ENCODE peak calls at places on chromosomes 7 and 10, in seven cellular contexts. One of them, this sample, is unnamed.

GRCh38 chr7:132881317-132881716 is 200.6 kb downstream of the CHCHD3 start:
- DNase-seq in effector CD4-positive, alpha-beta T cell: no peak
- DNase-seq in CD14-positive monocyte: no peak
- DNase-seq in effector memory CD8-positive, alpha-beta T cell: no peak
- DNase-seq in T follicular helper cell: no peak
- DNase-seq in NAMALWA: no peak
- DNase-seq in aorta: no peak
- DNase-seq in this sample: no peak

GRCh38 chr7:63899691-63900393 is 98.8 kb upstream of the ZNF722 start:
- DNase-seq in CD14-positive monocyte: peak; percentile 70
- DNase-seq in T follicular helper cell: peak; percentile 70
- DNase-seq in effector CD4-positive, alpha-beta T cell: peak; percentile 62
- DNase-seq in NAMALWA: no peak
- DNase-seq in aorta: peak; percentile 95
- DNase-seq in effector memory CD8-positive, alpha-beta T cell: peak; percentile 63
- DNase-seq in this sample: no peak

GRCh38 chr7:157117796-157118195 is 20.9 kb upstream of the UBE3C start:
- DNase-seq in T follicular helper cell: no peak
- DNase-seq in CD14-positive monocyte: no peak
- DNase-seq in effector memory CD8-positive, alpha-beta T cell: no peak
- DNase-seq in NAMALWA: peak; percentile 67
- DNase-seq in aorta: no peak
- DNase-seq in effector CD4-positive, alpha-beta T cell: no peak
- DNase-seq in this sample: no peak

GRCh38 chr10:58637372-58637771 is 124.7 kb downstream of the BICC1 start:
- DNase-seq in effector memory CD8-positive, alpha-beta T cell: no peak
- DNase-seq in aorta: no peak
- DNase-seq in effector CD4-positive, alpha-beta T cell: no peak
- DNase-seq in T follicular helper cell: no peak
- DNase-seq in NAMALWA: no peak
- DNase-seq in CD14-positive monocyte: no peak
- DNase-seq in this sample: no peak

GRCh38 chr10:102546606-102547310 is 43.0 kb downstream of the SUFU start:
- DNase-seq in aorta: no peak
- DNase-seq in CD14-positive monocyte: no peak
- DNase-seq in effector memory CD8-positive, alpha-beta T cell: no peak
- DNase-seq in NAMALWA: no peak
- DNase-seq in effector CD4-positive, alpha-beta T cell: no peak
- DNase-seq in T follicular helper cell: no peak
- DNase-seq in this sample: no peak

GRCh38 chr7:52940511-52940910 is 94.9 kb upstream of the POM121L12 start:
- DNase-seq in CD14-positive monocyte: no peak
- DNase-seq in aorta: no peak
- DNase-seq in T follicular helper cell: no peak
- DNase-seq in NAMALWA: no peak
- DNase-seq in effector memory CD8-positive, alpha-beta T cell: no peak
- DNase-seq in effector CD4-positive, alpha-beta T cell: no peak
- DNase-seq in this sample: no peak

GRCh38 chr10:123043409-123043925 is 34.7 kb downstream of the ACADSB start:
- DNase-seq in NAMALWA: peak; percentile 84
- DNase-seq in effector memory CD8-positive, alpha-beta T cell: peak; percentile 7
- DNase-seq in CD14-positive monocyte: no peak
- DNase-seq in aorta: no peak
- DNase-seq in effector CD4-positive, alpha-beta T cell: peak; percentile 26
- DNase-seq in T follicular helper cell: peak; percentile 35
- DNase-seq in this sample: peak; percentile 29

GRCh38 chr10:77867124-77867715 is 59.3 kb downstream of the DLG5 start:
- DNase-seq in aorta: no peak
- DNase-seq in effector CD4-positive, alpha-beta T cell: no peak
- DNase-seq in effector memory CD8-positive, alpha-beta T cell: no peak
- DNase-seq in NAMALWA: no peak
- DNase-seq in CD14-positive monocyte: no peak
- DNase-seq in T follicular helper cell: no peak
- DNase-seq in this sample: no peak

GRCh38 chr10:102113956-102114857 is 6.0 kb downstream of the LDB1 start:
- DNase-seq in effector memory CD8-positive, alpha-beta T cell: no peak
- DNase-seq in NAMALWA: no peak
- DNase-seq in effector CD4-positive, alpha-beta T cell: no peak
- DNase-seq in aorta: peak; percentile 81
- DNase-seq in CD14-positive monocyte: no peak
- DNase-seq in T follicular helper cell: no peak
- DNase-seq in this sample: no peak

GRCh38 chr10:996031-996430 is 7.8 kb downstream of the GTPBP4 start:
- DNase-seq in CD14-positive monocyte: no peak
- DNase-seq in T follicular helper cell: no peak
- DNase-seq in aorta: no peak
- DNase-seq in effector CD4-positive, alpha-beta T cell: no peak
- DNase-seq in effector memory CD8-positive, alpha-beta T cell: no peak
- DNase-seq in NAMALWA: no peak
- DNase-seq in this sample: no peak

GRCh38 chr7:22943997-22944396 is 69.9 kb downstream of the HYCC1 start:
- DNase-seq in NAMALWA: no peak
- DNase-seq in T follicular helper cell: no peak
- DNase-seq in effector memory CD8-positive, alpha-beta T cell: no peak
- DNase-seq in CD14-positive monocyte: no peak
- DNase-seq in effector CD4-positive, alpha-beta T cell: no peak
- DNase-seq in aorta: no peak
- DNase-seq in this sample: no peak

GRCh38 chr7:151648429-151648828 is 128.7 kb upstream of the RHEB start:
- DNase-seq in effector memory CD8-positive, alpha-beta T cell: no peak
- DNase-seq in aorta: no peak
- DNase-seq in CD14-positive monocyte: no peak
- DNase-seq in NAMALWA: no peak
- DNase-seq in effector CD4-positive, alpha-beta T cell: no peak
- DNase-seq in T follicular helper cell: no peak
- DNase-seq in this sample: no peak

This sample was measured in glomerular endothelial cell.